ENCODE peak calls at places on chromosomes 2 and 18, in seven cellular contexts. V, S, T, K, D, E and G are unnamed samples.
A peak's percentile ranks its signal among the peaks of the same experiment; 100 is the strongest.

GRCh38 chr2:120390381-120391055 is 44.6 kb downstream of the INHBB start:
- DNase-seq in K (no peak), V (no peak), D (no peak), T (no peak), S (peak; percentile 16), E (no peak), G (no peak)

GRCh38 chr2:231246171-231246842 is 47.9 kb downstream of the ARMC9 start:
- DNase-seq in S (no peak), D (no peak), E (no peak), V (no peak), T (no peak), K (no peak), G (no peak)

GRCh38 chr2:132669854-132670103 is 226 bp downstream of the LYPD1 start:
- DNase-seq in K (no peak), S (no peak), T (no peak), V (no peak), D (no peak), E (peak; percentile 23), G (no peak)

GRCh38 chr18:57753063-57753462 is 50.1 kb downstream of the ATP8B1 start:
- DNase-seq in D (no peak), E (no peak), V (no peak), S (no peak), T (no peak), K (no peak), G (no peak)

GRCh38 chr2:232908695-232909094 is 38.6 kb downstream of the SNORC start:
- DNase-seq in D (no peak), E (no peak), S (no peak), V (no peak), T (no peak), K (no peak), G (no peak)

GRCh38 chr2:209771474-209772292 is at the start of gene UNC80:
- DNase-seq in T (no peak), D (peak; percentile 62), V (no peak), K (no peak), E (peak; percentile 19), S (peak; percentile 89), G (peak; percentile 93)

GRCh38 chr2:96267159-96267971 is 1.3 kb downstream of the CIAO1 start:
- DNase-seq in D (peak; percentile 45), E (peak; percentile 66), K (no peak), T (no peak), S (peak; percentile 45), V (no peak), G (no peak)

GRCh38 chr2:137185378-137186078 is 420.2 kb downstream of the THSD7B start:
- DNase-seq in E (no peak), V (no peak), D (no peak), S (no peak), K (no peak), T (no peak), G (no peak)

GRCh38 chr2:149330127-149331022 is at the start of gene LYPD6:
- DNase-seq in V (no peak), D (peak; percentile 73), E (peak; percentile 68), T (no peak), K (no peak), S (peak; percentile 76), G (no peak)

GRCh38 chr2:55843096-55843991 is 80.2 kb downstream of the EFEMP1 start:
- DNase-seq in T (no peak), E (peak; percentile 95), V (no peak), S (no peak), K (no peak), D (no peak), G (no peak)

GRCh38 chr2:66440692-66441091 is 5.8 kb downstream of the MEIS1 start:
- DNase-seq in T (no peak), V (no peak), E (no peak), D (no peak), S (peak; percentile 70), K (no peak), G (no peak)

GRCh38 chr2:43773876-43774613 is at the start of gene DYNC2LI1:
- DNase-seq in E (peak; percentile 94), K (peak; percentile 60), D (peak; percentile 85), V (peak; percentile 67), S (peak; percentile 91), T (peak; percentile 72), G (peak; percentile 96)

GRCh38 chr2:229501051-229501794 is 213.1 kb downstream of the DNER start:
- DNase-seq in D (no peak), V (no peak), E (no peak), T (no peak), K (no peak), S (no peak), G (no peak)

GRCh38 chr18:42100917-42101316 is 145.9 kb downstream of the PIK3C3 start:
- DNase-seq in S (no peak), E (no peak), D (no peak), K (no peak), T (no peak), V (no peak), G (no peak)

GRCh38 chr2:195660265-195660890 is 3.4 kb downstream of the SLC39A10 start:
- DNase-seq in T (peak; percentile 10), K (peak; percentile 66), E (peak; percentile 77), V (peak; percentile 79), S (no peak), D (peak; percentile 55), G (no peak)

GRCh38 chr2:175640655-175641054 is 361.4 kb downstream of the LNPK start:
- DNase-seq in V (no peak), T (no peak), K (no peak), S (no peak), E (no peak), D (no peak), G (no peak)

GRCh38 chr2:29325544-29325943 is 210.3 kb downstream of the CLIP4 start:
- DNase-seq in S (no peak), K (no peak), D (no peak), T (no peak), V (no peak), E (no peak), G (no peak)

GRCh38 chr2:13335862-13336535 is 619.3 kb downstream of the TRIB2 start:
- DNase-seq in K (no peak), V (no peak), T (no peak), E (no peak), D (no peak), S (no peak), G (no peak)

GRCh38 chr2:123953848-123954247 is 71.2 kb upstream of the CNTNAP5 start:
- DNase-seq in D (no peak), K (no peak), S (no peak), V (no peak), E (no peak), T (no peak), G (no peak)

GRCh38 chr2:32012872-32013271 is 2.1 kb upstream of the MEMO1 start:
- DNase-seq in E (no peak), V (no peak), D (no peak), S (no peak), T (no peak), K (no peak), G (no peak)

GRCh38 chr2:39730685-39731302 is 48.3 kb downstream of the THUMPD2 start:
- DNase-seq in E (peak; percentile 34), T (no peak), K (no peak), S (no peak), D (peak; percentile 39), V (no peak), G (no peak)

GRCh38 chr2:75311993-75312392 is 112.7 kb upstream of the TACR1 start:
- DNase-seq in T (no peak), V (no peak), S (no peak), D (peak; percentile 79), K (no peak), E (peak; percentile 32), G (no peak)

GRCh38 chr2:10517351-10518043 is 69.4 kb upstream of the ODC1 start:
- DNase-seq in D (no peak), E (no peak), K (no peak), T (no peak), V (no peak), S (no peak), G (no peak)

GRCh38 chr2:28359222-28360065 is 33.2 kb upstream of the FOSL2 start:
- DNase-seq in E (no peak), D (peak; percentile 69), T (no peak), K (no peak), S (no peak), V (peak; percentile 72), G (no peak)

DNA sequence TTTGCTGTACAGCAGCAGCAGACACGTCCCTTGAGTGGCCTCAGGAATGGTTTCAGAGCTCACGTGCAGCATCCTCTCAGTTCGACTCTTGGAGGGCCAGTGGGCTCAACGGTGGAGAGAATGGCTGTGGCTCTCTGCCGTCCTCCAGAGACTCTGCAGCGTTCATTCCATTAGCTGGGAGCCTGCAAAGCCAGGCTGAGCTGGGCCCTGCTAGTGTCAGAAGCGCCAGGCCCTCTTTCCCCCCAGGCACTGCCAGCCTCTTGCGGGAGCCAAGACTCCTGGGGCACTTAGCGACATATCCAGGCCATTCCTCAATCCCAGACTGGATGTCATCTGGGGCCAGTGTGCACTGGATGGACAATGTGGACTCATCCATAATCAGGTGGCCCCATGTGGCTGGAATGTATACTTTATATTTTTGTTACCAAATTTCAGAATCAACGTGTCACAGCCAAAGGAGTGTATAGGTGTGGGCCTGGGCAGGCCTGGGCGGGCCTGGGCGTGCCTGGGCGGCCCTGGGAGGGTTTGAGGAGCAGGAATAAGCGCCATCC is 125.1 kb upstream of the EPAS1 start:
- DNase-seq in D (no peak), E (peak; percentile 44), V (no peak), K (no peak), S (no peak), T (no peak), G (no peak)
- TF ChIP-seq CTCF in D (no peak), E (no peak), V (no peak), K (no peak), S (no peak), T (no peak), G (peak; percentile 37)

GRCh38 chr2:68646303-68646702 is 2.9 kb downstream of the PROKR1 start:
- DNase-seq in V (no peak), E (peak; percentile 11), K (no peak), D (no peak), T (no peak), S (no peak), G (no peak)
- TF ChIP-seq CTCF in V (no peak), E (peak; percentile 17), K (no peak), D (no peak), T (no peak), S (no peak), G (peak; percentile 27)

GRCh38 chr18:50065527-50065926 is 129.4 kb downstream of the MYO5B start:
- DNase-seq in E (no peak), D (no peak), T (no peak), K (no peak), V (no peak), S (no peak), G (no peak)
- TF ChIP-seq CTCF in E (no peak), D (no peak), T (no peak), K (no peak), V (no peak), S (no peak), G (no peak)

GRCh38 chr2:109498906-109499305 is 114.9 kb downstream of the SEPTIN10 start:
- DNase-seq in T (no peak), E (no peak), K (no peak), V (no peak), S (no peak), D (no peak), G (no peak)

GRCh38 chr2:109497911-109498870 is 115.6 kb downstream of the SEPTIN10 start:
- DNase-seq in D (no peak), T (no peak), S (no peak), V (no peak), K (no peak), E (no peak), G (no peak)

GRCh38 chr2:109500910-109501309 is 112.9 kb downstream of the SEPTIN10 start:
- DNase-seq in E (no peak), S (no peak), D (no peak), T (no peak), K (no peak), V (no peak), G (no peak)

GRCh38 chr2:109499549-109499948 is 114.2 kb downstream of the SEPTIN10 start:
- DNase-seq in S (no peak), E (no peak), T (no peak), V (no peak), D (no peak), K (no peak), G (no peak)

GRCh38 chr2:109501461-109501860 is 112.3 kb downstream of the SEPTIN10 start:
- DNase-seq in T (no peak), V (no peak), D (no peak), E (no peak), K (no peak), S (no peak), G (no peak)
- TF ChIP-seq CTCF in T (no peak), V (no peak), D (no peak), E (no peak), K (no peak), S (no peak), G (no peak)